ENCODE peak calls at places on chromosomes 1 and 21, in five cellular contexts. O is GM12878, V is SK-N-SH, B is K562, M is HepG2. N is an unnamed sample.

GRCh38 chr1:240031414-240031813 is 60.3 kb upstream of the FMN2 start:
- DNase-seq in B (no peak), M (no peak), O (no peak), V (no peak), N (no peak)

GRCh38 chr1:109628540-109629321 is 9.1 kb downstream of the AMPD2 start:
- DNase-seq in M (no peak), B (no peak), O (no peak), V (no peak), N (no peak)

GRCh38 chr1:35111106-35111505 is 31.9 kb downstream of the ZMYM1 start:
- DNase-seq in O (no peak), V (no peak), B (no peak), M (peak), N (no peak)

GRCh38 chr1:31920986-31921385 is 17.2 kb downstream of the PTP4A2 start:
- DNase-seq in M (no peak), V (no peak), B (no peak), O (no peak), N (no peak)

GRCh38 chr1:165616987-165617546 is 14.0 kb upstream of the MGST3 start:
- DNase-seq in M (no peak), B (no peak), V (no peak), O (no peak), N (no peak)

GRCh38 chr21:42317341-42317741 is 2.1 kb upstream of the TFF3 start:
- DNase-seq in V (no peak), O (no peak), M (no peak), B (no peak), N (no peak)

GRCh38 chr21:31744162-31744800 is 12.4 kb upstream of the SCAF4 start:
- DNase-seq in M (no peak), V (no peak), O (no peak), B (no peak), N (peak)

GRCh38 chr21:25836396-25836795 is 101.6 kb downstream of the GABPA start:
- DNase-seq in M (no peak), B (no peak), O (no peak), V (no peak), N (no peak)

GRCh38 chr1:202861420-202862121 is 27.4 kb downstream of the RABIF start:
- DNase-seq in V (peak), O (no peak), B (peak), M (peak), N (peak)

GRCh38 chr1:9242338-9242969 is 7.9 kb downstream of the H6PD start:
- DNase-seq in B (no peak), M (peak), O (no peak), V (no peak), N (peak)

GRCh38 chr1:21933397-21934248 is 3.5 kb downstream of the HSPG2 start:
- DNase-seq in B (no peak), V (no peak), O (no peak), M (no peak), N (no peak)

GRCh38 chr1:7970250-7970649 is 8.7 kb downstream of the PARK7 start:
- DNase-seq in O (no peak), V (no peak), M (no peak), B (no peak), N (peak)

GRCh38 chr1:7973086-7973485 is 11.6 kb downstream of the PARK7 start:
- DNase-seq in O (no peak), V (no peak), B (no peak), M (no peak), N (no peak)

GRCh38 chr1:7971024-7971423 is 9.5 kb downstream of the PARK7 start:
- DNase-seq in M (no peak), B (no peak), V (no peak), O (no peak), N (no peak)

GRCh38 chr1:7972285-7972684 is 10.8 kb downstream of the PARK7 start:
- DNase-seq in O (no peak), M (no peak), B (no peak), V (no peak), N (no peak)

DNA sequence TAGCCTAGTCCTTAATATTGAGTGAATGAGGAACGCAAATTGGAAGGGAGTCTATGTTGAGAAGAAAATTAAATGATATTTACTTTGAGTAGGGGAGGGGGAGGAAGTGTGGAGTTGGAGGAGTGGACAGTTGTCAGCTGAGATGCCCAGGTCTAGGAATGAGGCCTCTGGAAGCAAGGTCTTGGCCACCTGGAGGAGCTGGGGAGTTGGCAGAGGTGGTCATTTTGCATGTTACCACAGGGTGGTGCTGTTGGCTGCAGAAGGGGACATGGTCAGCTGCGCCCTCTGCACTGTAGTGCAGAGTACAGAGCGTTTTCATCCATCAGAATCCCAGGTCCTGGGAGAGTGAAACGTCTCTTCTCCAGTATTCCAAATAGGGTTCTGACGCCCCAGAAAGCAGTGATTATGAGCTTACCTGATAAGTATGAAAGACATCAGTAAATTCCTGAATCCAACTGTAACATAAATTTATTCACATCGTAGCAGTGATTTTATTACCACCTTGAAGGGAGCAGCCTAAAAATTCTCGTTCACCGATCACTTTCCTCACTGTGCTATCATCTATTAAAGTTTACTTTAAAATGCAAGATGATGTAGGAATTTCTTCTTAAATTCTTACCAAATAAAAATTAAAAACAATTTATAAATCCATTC is 13.8 kb downstream of the PARK7 start:
- DNase-seq in V (peak), M (peak), B (peak), O (no peak), N (peak)
- TF ChIP-seq REST in V (no peak), M (no peak), B (no peak), O (no peak), N (no peak)

GRCh38 chr1:180230791-180231505 is 884 bp downstream of the LHX4 start:
- DNase-seq in V (peak), M (no peak), O (no peak), B (peak), N (peak)

GRCh38 chr1:180230416-180230790 is 339 bp downstream of the LHX4 start:
- DNase-seq in B (peak), V (no peak), O (no peak), M (no peak), N (no peak)

GRCh38 chr1:180232521-180233043 is 2.5 kb downstream of the LHX4 start:
- DNase-seq in V (no peak), M (no peak), O (no peak), B (no peak), N (no peak)

GRCh38 chr1:180233191-180234011 is 3.3 kb downstream of the LHX4 start:
- DNase-seq in O (no peak), V (no peak), M (no peak), B (no peak), N (no peak)

GRCh38 chr1:180231506-180232420 is 1.7 kb downstream of the LHX4 start:
- DNase-seq in V (peak), O (no peak), B (no peak), M (no peak), N (peak)
- H3K4me3 ChIP-seq in V (peak), O (peak), B (no peak), M (peak), N (peak)

GRCh38 chr1:58755468-58755872 is 28.4 kb downstream of the JUN start:
- DNase-seq in O (peak), M (peak), V (no peak), B (no peak), N (peak)
- TF ChIP-seq GABPA in O (peak), M (peak), V (peak), B (peak), N (peak)

GRCh38 chr1:64495878-64496277 is 25.9 kb downstream of the CACHD1 start:
- DNase-seq in B (no peak), V (no peak), O (no peak), M (no peak), N (no peak)
- TF ChIP-seq REST in B (no peak), V (no peak), O (no peak), M (no peak), N (no peak)

GRCh38 chr1:26694597-26695416 is 1.0 kb upstream of the ARID1A start:
- DNase-seq in V (no peak), M (no peak), B (no peak), O (peak), N (no peak)
- H3K4me3 ChIP-seq in V (peak), M (peak), B (peak), O (peak), N (peak)

GRCh38 chr1:59081795-59082194 is 215.1 kb upstream of the FGGY start:
- DNase-seq in M (no peak), O (no peak), V (no peak), B (no peak), N (no peak)
- TF ChIP-seq GABPA in M (no peak), O (no peak), V (no peak), B (no peak), N (no peak)

GRCh38 chr1:115771847-115772457 is 3.4 kb upstream of the CASQ2 start:
- DNase-seq in V (peak), M (peak), O (peak), B (peak), N (peak)
- TF ChIP-seq REST in V (no peak), M (no peak), O (no peak), B (no peak), N (no peak)

GRCh38 chr1:178870944-178871343 is at the start of gene ANGPTL1:
- DNase-seq in O (no peak), B (no peak), M (peak), V (no peak), N (no peak)

GRCh38 chr1:178869114-178869697 is 1.7 kb downstream of the ANGPTL1 start:
- DNase-seq in B (no peak), M (no peak), V (no peak), O (no peak), N (no peak)

GRCh38 chr1:178868700-178869099 is 2.2 kb downstream of the ANGPTL1 start:
- DNase-seq in O (no peak), V (no peak), B (no peak), M (no peak), N (no peak)

GRCh38 chr1:178864326-178864725 is 6.6 kb downstream of the ANGPTL1 start:
- DNase-seq in O (no peak), B (no peak), V (no peak), M (no peak), N (no peak)

DNA sequence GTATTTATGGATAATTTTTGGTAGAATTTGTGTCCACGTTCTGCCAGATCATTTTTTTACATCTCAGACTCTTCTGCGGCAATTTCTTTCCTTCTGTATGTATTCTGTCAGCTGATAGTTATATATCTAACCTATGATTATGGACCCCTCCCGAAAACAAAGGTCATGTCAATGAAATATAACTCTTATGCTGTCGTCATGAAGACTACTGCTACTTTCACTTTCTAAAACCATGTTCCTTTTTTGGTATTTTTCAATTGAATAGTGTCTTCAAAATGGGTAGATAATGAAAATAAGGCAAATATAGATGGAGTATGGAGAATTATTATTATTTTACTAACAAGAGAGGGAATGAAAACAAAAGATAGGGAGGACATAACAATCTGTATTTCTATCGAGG is 3.2 kb downstream of the ANGPTL1 start:
- DNase-seq in B (no peak), V (no peak), M (no peak), O (no peak), N (no peak)
- H3K4me3 ChIP-seq in B (no peak), V (no peak), M (peak), O (no peak), N (no peak)

DNA sequence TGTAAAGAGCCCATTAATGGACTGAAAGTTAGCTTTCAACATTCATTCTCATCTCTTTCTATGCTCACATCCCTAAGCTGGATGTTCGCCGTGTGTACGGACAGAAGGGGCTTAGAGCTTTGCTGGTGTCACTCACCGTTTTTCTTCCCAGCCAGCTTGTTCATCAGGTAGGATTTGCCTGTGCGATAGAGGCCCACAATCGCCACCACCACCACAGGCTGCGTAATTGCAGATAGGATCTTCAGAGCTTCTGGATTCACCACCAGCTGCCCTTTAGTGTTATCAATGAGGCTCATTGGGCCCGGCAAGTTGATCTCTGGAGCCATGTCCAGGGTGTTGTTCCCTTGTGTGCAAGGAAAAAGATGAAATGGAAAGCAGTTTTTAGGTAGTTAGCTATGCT is 4.3 kb downstream of the GBP2 start:
- DNase-seq in B (no peak), M (no peak), V (no peak), O (no peak), N (no peak)
- TF ChIP-seq GABPA in B (no peak), M (no peak), V (no peak), O (no peak), N (no peak)